ENCODE peak calls at places on chromosomes 6 and 20, in four cellular contexts. X, W, C and P are unnamed samples.

GRCh38 chr6:150528648-150529285 is 70.9 kb upstream of the PLEKHG1 start:
- DNase-seq in X (no peak), W (no peak), C (peak; percentile 68), P (peak; percentile 85)

GRCh38 chr6:75430631-75431345 is 62.8 kb downstream of the FILIP1 start:
- DNase-seq in X (no peak), W (no peak), C (no peak), P (no peak)

GRCh38 chr6:1695546-1696494 is 86.1 kb downstream of the FOXC1 start:
- DNase-seq in X (no peak), W (no peak), C (no peak), P (no peak)

GRCh38 chr20:55582498-55582897 is 422.8 kb downstream of the CBLN4 start:
- DNase-seq in X (no peak), W (no peak), C (no peak), P (no peak)

GRCh38 chr20:38073307-38074010 is 39.9 kb downstream of the RPRD1B start:
- DNase-seq in X (no peak), W (no peak), C (no peak), P (no peak)

GRCh38 chr20:56986931-56987720 is 279.3 kb downstream of the BMP7 start:
- DNase-seq in X (no peak), W (no peak), C (no peak), P (no peak)

GRCh38 chr20:15138548-15139126 is 801.2 kb upstream of the FLRT3 start:
- DNase-seq in X (no peak), W (no peak), C (no peak), P (no peak)

GRCh38 chr6:137808191-137808590 is 58.9 kb upstream of the TNFAIP3 start:
- DNase-seq in X (no peak), W (no peak), C (no peak), P (no peak)

GRCh38 chr6:145731432-145731831 is 3.9 kb downstream of the EPM2A start:
- DNase-seq in X (no peak), W (no peak), C (no peak), P (no peak)

GRCh38 chr6:142842423-142843261 is 102.3 kb downstream of the HIVEP2 start:
- DNase-seq in X (no peak), W (no peak), C (no peak), P (no peak)

GRCh38 chr6:7529141-7529540 is 12.3 kb upstream of the DSP start:
- DNase-seq in X (no peak), W (no peak), C (no peak), P (no peak)

GRCh38 chr20:3045042-3045815 is 623 bp upstream of the MRPS26 start:
- DNase-seq in X (no peak), W (no peak), C (no peak), P (no peak)

GRCh38 chr6:3419624-3420272 is 37.1 kb downstream of the SLC22A23 start:
- DNase-seq in X (no peak), W (no peak), C (no peak), P (no peak)

GRCh38 chr6:43181942-43182860 is at the start of gene CUL9:
- DNase-seq in X (peak; percentile 65), W (peak; percentile 81), C (peak; percentile 92), P (peak; percentile 98)

GRCh38 chr6:41505084-41506049 is 40.8 kb upstream of the FOXP4 start:
- DNase-seq in X (no peak), W (no peak), C (peak; percentile 92), P (peak; percentile 91)

GRCh38 chr6:89547286-89547685 is 91.3 kb downstream of the LYRM2 start:
- DNase-seq in X (no peak), W (no peak), C (no peak), P (no peak)

GRCh38 chr20:2757969-2758368 is 42.5 kb downstream of the CPXM1 start:
- DNase-seq in X (no peak), W (no peak), C (peak; percentile 14), P (no peak)

GRCh38 chr6:135062735-135063134 is 8.1 kb upstream of the HBS1L start:
- DNase-seq in X (no peak), W (no peak), C (no peak), P (no peak)

GRCh38 chr6:35415065-35415880 is 36.9 kb upstream of the FANCE start:
- DNase-seq in X (no peak), W (peak; percentile 83), C (peak; percentile 70), P (no peak)

GRCh38 chr20:62856931-62857619 is 4.5 kb downstream of the TCFL5 start:
- DNase-seq in X (no peak), W (no peak), C (peak; percentile 53), P (no peak)

GRCh38 chr6:155195903-155196302 is 67.9 kb upstream of the CLDN20 start:
- DNase-seq in X (no peak), W (no peak), C (no peak), P (no peak)

GRCh38 chr20:48142258-48142657 is 357.0 kb upstream of the SULF2 start:
- DNase-seq in X (no peak), W (no peak), C (no peak), P (no peak)

GRCh38 chr20:21995461-21995860 is 290.0 kb downstream of the PAX1 start:
- DNase-seq in X (no peak), W (no peak), C (no peak), P (no peak)

GRCh38 chr6:132919476-132919875 is 105.1 kb downstream of the RPS12 start:
- DNase-seq in X (no peak), W (peak; percentile 12), C (peak; percentile 87), P (no peak)

GRCh38 chr6:3334579-3334978 is 75.8 kb downstream of the PSMG4 start:
- DNase-seq in X (no peak), W (peak; percentile 48), C (no peak), P (peak; percentile 51)

GRCh38 chr6:9520417-9521151 is 894.3 kb downstream of the TFAP2A start:
- DNase-seq in X (no peak), W (no peak), C (no peak), P (no peak)

GRCh38 chr20:49584418-49585382 is 16.8 kb upstream of the PTGIS start:
- DNase-seq in X (no peak), W (no peak), C (no peak), P (no peak)

GRCh38 chr6:5737460-5737859 is 269.3 kb downstream of the NRN1 start:
- DNase-seq in X (no peak), W (no peak), C (no peak), P (no peak)

GRCh38 chr6:1039191-1039590 is 272.7 kb upstream of the FOXQ1 start:
- DNase-seq in X (no peak), W (no peak), C (no peak), P (no peak)

GRCh38 chr6:159151266-159151855 is 17.8 kb upstream of the FNDC1 start:
- DNase-seq in X (no peak), W (no peak), C (no peak), P (no peak)

GRCh38 chr20:56581701-56582100 is 47.4 kb upstream of the TFAP2C start:
- DNase-seq in X (no peak), W (no peak), C (no peak), P (no peak)

GRCh38 chr6:42704937-42705374 is 17.4 kb downstream of the PRPH2 start:
- DNase-seq in X (no peak), W (no peak), C (no peak), P (no peak)

GRCh38 chr20:58906894-58907293 is 54.4 kb downstream of the GNAS start:
- DNase-seq in X (no peak), W (no peak), C (no peak), P (no peak)

GRCh38 chr20:13119583-13119982 is 101.5 kb upstream of the ISM1 start:
- DNase-seq in X (no peak), W (peak; percentile 16), C (no peak), P (no peak)

GRCh38 chr6:107957165-107957908 is 671 bp downstream of the SEC63 start:
- DNase-seq in X (peak; percentile 38), W (no peak), C (peak; percentile 67), P (peak; percentile 91)

GRCh38 chr6:100370265-100370664 is 94.5 kb downstream of the SIM1 start:
- DNase-seq in X (no peak), W (no peak), C (no peak), P (no peak)

GRCh38 chr6:107786179-107786578 is 37.9 kb downstream of the SCML4 start:
- DNase-seq in X (no peak), W (no peak), C (no peak), P (no peak)

GRCh38 chr6:56541736-56542366 is 100.8 kb downstream of the DST start:
- DNase-seq in X (no peak), W (no peak), C (no peak), P (no peak)

GRCh38 chr6:45951771-45952529 is 63.7 kb downstream of the CLIC5 start:
- DNase-seq in X (no peak), W (no peak), C (no peak), P (no peak)

GRCh38 chr20:61333484-61334108 is 81.5 kb downstream of the CDH4 start:
- DNase-seq in X (no peak), W (no peak), C (no peak), P (peak; percentile 64)